ENCODE peak calls at places on chromosomes 3 and 15, in nine cellular contexts. G, U, T, S, Q, A, L, Z and R are unnamed samples.

GRCh38 chr15:97931314-97931713 is 29.2 kb upstream of the ARRDC4 start:
- DNase-seq in Z (no peak), T (no peak), G (no peak), A (no peak), U (no peak), L (no peak), Q (no peak), S (no peak), R (no peak)

GRCh38 chr3:140206196-140207040 is 271.4 kb downstream of the CLSTN2 start:
- DNase-seq in U (no peak), T (peak), A (no peak), Z (no peak), G (no peak), S (peak), L (no peak), Q (no peak), R (no peak)

GRCh38 chr3:149371001-149371722 is 6.3 kb downstream of the TM4SF1 start:
- DNase-seq in Q (no peak), T (peak), S (peak), Z (no peak), U (no peak), G (no peak), A (no peak), L (no peak), R (no peak)

GRCh38 chr3:42262525-42262924 is 3.5 kb downstream of the CCK start:
- DNase-seq in Z (no peak), A (no peak), T (peak), Q (no peak), S (peak), U (no peak), L (no peak), G (no peak), R (no peak)

GRCh38 chr15:58467121-58467721 is 35.4 kb downstream of the LIPC start:
- DNase-seq in G (no peak), L (no peak), Q (no peak), Z (peak), T (no peak), A (no peak), S (no peak), U (no peak), R (no peak)

GRCh38 chr15:95041297-95041696 is 809.9 kb downstream of the MCTP2 start:
- DNase-seq in Q (no peak), Z (no peak), A (no peak), S (no peak), L (no peak), G (no peak), U (no peak), T (no peak), R (no peak)

GRCh38 chr3:194267744-194268658 is 83.1 kb downstream of the CPN2 start:
- DNase-seq in S (no peak), T (peak), U (no peak), G (peak), Z (peak), L (no peak), Q (peak), A (peak), R (peak)

GRCh38 chr3:160685144-160685766 is 8.3 kb downstream of the ARL14 start:
- DNase-seq in T (peak), S (peak), U (no peak), G (no peak), A (no peak), L (no peak), Z (no peak), Q (no peak), R (no peak)

GRCh38 chr3:143820466-143821221 is 27.6 kb downstream of the SLC9A9 start:
- DNase-seq in S (no peak), A (no peak), G (no peak), U (no peak), Q (no peak), Z (no peak), L (no peak), T (no peak), R (no peak)

GRCh38 chr15:84970832-84971231 is 10.8 kb upstream of the PDE8A start:
- DNase-seq in T (no peak), L (no peak), U (no peak), S (no peak), Z (no peak), G (no peak), Q (no peak), A (no peak), R (no peak)
- H3K27ac ChIP-seq in T (no peak), L (no peak), U (no peak), S (no peak), Z (no peak), G (no peak), Q (no peak), A (no peak), R (no peak)

DNA sequence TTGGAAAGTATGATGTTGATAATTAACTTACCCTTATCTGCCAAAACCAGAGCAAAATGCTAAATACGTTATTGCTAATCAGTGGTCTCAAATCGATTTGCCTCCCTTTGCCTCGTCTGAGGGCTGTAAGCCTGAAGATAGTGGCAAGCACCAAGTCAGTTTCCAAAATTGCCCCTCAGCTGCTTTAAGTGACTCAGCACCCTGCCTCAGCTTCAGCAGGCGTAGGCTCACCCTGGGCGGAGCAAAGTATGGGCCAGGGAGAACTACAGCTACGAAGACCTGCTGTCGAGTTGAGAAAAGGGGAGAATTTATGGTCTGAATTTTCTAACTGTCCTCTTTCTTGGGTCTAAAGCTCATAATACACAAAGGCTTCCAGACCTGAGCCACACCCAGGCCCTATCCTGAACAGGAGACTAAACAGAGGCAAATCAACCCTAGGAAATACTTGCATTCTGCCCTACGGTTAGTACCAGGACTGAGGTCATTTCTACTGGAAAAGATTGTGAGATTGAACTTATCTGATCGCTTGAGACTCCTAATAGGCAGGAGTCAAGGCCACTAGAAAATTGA is 59.7 kb downstream of the DCUN1D1 start:
- DNase-seq in G (no peak), U (no peak), S (peak), A (no peak), Z (no peak), T (no peak), L (no peak), Q (no peak), R (no peak)
- TF ChIP-seq POLR2A in G (no peak), U (no peak), S (no peak), A (no peak), Z (no peak), T (no peak), L (no peak), Q (no peak), R (no peak)

GRCh38 chr3:170976190-170976519 is 50.4 kb downstream of the SLC2A2 start:
- DNase-seq in T (no peak), U (no peak), S (no peak), Z (no peak), A (no peak), L (no peak), G (no peak), Q (no peak), R (no peak)

GRCh38 chr3:170975283-170976189 is 51.0 kb downstream of the SLC2A2 start:
- DNase-seq in A (no peak), Q (no peak), G (no peak), S (no peak), Z (no peak), L (no peak), T (no peak), U (no peak), R (no peak)

GRCh38 chr3:170977911-170978310 is 48.6 kb downstream of the SLC2A2 start:
- DNase-seq in G (no peak), U (no peak), S (peak), Q (no peak), L (no peak), A (no peak), Z (no peak), T (peak), R (no peak)

GRCh38 chr3:170980399-170980798 is 46.1 kb downstream of the SLC2A2 start:
- DNase-seq in T (no peak), S (no peak), G (no peak), Z (no peak), U (no peak), Q (no peak), L (no peak), A (no peak), R (no peak)

GRCh38 chr3:170978335-170978745 is 48.2 kb downstream of the SLC2A2 start:
- DNase-seq in U (no peak), L (no peak), Q (no peak), A (no peak), Z (no peak), G (peak), T (no peak), S (peak), R (no peak)
- H3K27ac ChIP-seq in U (no peak), L (no peak), Q (no peak), A (no peak), Z (no peak), G (no peak), T (no peak), S (peak), R (peak)

GRCh38 chr3:13459605-13460340 is 20.3 kb upstream of the HDAC11 start:
- DNase-seq in S (no peak), A (no peak), U (no peak), Z (no peak), T (no peak), Q (no peak), L (no peak), G (no peak), R (no peak)
- TF ChIP-seq POLR2A in S (no peak), A (no peak), U (no peak), Z (no peak), T (no peak), Q (no peak), L (no peak), G (no peak), R (no peak)

DNA sequence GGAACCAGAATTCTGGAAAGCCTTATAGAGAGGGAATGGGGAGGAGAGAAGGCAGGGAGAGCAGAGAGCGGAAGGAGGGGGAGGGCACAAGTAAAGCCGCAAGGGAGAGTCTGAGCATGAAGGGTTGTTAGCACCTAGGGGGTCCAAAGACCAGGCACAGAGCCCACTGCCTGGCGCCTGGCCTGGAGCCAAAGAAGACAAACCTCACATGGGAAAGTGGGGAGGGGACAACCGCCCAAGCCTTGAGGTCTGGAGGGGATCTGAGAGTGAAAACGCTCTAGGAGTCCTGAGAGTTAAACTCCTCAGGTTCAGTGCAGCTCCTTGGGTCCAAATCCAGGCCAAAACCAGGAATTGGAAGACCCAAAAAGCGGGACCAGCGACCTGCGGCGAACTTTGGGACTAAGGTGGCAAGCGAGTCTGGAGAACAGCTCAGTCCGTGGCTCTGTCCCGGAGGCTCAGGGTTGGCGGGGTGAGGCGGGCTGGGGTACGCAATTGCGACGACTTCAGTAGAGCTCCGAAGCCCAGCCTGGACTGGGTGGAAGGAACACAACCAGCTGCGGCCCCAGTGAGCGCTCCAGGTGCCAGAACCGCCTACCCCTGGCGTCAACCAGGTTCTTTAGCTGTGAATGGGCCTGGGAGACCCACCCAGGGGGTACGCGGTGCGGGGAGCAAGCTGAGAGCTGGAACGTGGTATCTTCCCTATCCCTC is 807 bp upstream of the INAFM2 start:
- DNase-seq in Q (no peak), Z (peak), S (no peak), G (no peak), L (no peak), A (no peak), T (no peak), U (no peak), R (peak)
- H3K27ac ChIP-seq in Q (peak), Z (no peak), S (no peak), G (peak), L (peak), A (peak), T (no peak), U (peak), R (peak)

GRCh38 chr15:75045332-75046015 is 22.1 kb downstream of the PPCDC start:
- DNase-seq in T (no peak), S (no peak), L (no peak), Z (no peak), U (no peak), G (no peak), Q (no peak), A (no peak), R (no peak)

GRCh38 chr15:75038948-75039533 is 15.7 kb downstream of the PPCDC start:
- DNase-seq in L (no peak), G (no peak), T (no peak), Z (no peak), U (no peak), Q (no peak), S (no peak), A (no peak), R (no peak)

GRCh38 chr15:75044258-75044878 is 21.0 kb downstream of the PPCDC start:
- DNase-seq in T (no peak), A (no peak), L (no peak), S (no peak), U (no peak), Q (no peak), Z (no peak), G (no peak), R (no peak)

GRCh38 chr15:75043509-75044257 is 20.3 kb downstream of the PPCDC start:
- DNase-seq in Q (peak), Z (peak), T (peak), A (peak), G (peak), S (peak), L (peak), U (peak), R (peak)

DNA sequence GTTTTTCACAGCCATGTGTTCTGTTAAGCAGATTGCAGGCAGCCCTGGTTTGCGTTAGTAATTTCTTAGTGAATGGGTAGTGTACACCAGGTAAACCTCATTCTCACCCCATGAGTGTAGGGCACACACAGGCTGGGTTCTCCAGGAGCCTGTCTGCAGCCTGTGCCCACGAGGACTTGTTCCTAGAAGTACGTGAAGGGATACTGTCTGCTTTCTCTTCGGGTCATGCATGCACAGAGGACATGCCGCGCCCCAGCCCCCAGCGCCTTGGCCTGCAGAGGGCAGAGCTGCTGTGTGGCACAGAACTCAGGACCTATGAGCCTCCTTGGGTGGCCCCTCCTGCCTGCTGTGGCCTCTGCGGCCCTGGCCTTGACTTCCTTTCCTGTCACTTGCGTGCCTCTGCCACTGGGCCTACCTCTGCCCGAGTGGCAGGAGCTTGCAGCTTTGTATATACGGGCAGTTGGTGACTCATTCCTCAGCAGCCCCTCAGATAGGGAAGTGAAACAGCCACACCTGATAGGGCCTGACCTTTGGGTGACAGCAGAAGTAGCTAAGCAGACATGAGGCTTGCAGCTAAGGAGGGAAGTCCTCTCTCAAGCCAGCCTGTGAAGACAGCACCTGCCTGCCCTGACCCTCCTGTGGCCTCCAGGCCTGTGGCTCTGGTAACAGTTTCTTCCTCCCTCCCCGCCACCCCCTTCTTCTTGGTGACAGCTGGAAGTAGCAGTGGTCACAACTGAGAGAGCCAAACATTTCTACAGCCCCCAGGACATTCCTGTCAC is 19.5 kb downstream of the PPCDC start:
- DNase-seq in Z (peak), U (peak), L (peak), Q (peak), G (peak), T (peak), S (peak), A (no peak), R (peak)
- TF ChIP-seq POLR2A in Z (no peak), U (no peak), L (no peak), Q (no peak), G (no peak), T (no peak), S (no peak), A (no peak), R (no peak)

DNA sequence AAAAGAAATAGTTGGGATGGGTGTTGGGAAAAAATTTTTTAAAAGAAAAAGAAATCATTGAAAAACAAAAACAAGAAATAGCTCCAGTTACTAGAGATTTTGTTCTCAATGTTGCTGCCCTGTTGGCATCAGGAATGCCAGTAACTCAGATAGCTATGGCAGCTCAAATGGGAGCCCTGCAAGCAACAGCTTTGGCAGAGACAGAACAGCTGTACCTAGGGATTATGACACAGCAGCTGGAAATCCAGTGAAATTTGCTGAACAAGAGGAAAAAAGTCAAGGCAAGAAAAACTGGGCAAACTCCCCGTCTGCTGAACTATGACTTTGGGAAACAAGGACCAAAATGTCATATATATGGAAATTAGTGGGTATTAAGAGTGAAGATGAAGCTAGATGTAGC is 17.1 kb downstream of the AP3S2 start:
- DNase-seq in T (no peak), G (no peak), U (no peak), Q (no peak), L (no peak), Z (no peak), A (no peak), S (no peak), R (no peak)
- H3K27ac ChIP-seq in T (no peak), G (no peak), U (no peak), Q (no peak), L (no peak), Z (no peak), A (no peak), S (no peak), R (no peak)

DNA sequence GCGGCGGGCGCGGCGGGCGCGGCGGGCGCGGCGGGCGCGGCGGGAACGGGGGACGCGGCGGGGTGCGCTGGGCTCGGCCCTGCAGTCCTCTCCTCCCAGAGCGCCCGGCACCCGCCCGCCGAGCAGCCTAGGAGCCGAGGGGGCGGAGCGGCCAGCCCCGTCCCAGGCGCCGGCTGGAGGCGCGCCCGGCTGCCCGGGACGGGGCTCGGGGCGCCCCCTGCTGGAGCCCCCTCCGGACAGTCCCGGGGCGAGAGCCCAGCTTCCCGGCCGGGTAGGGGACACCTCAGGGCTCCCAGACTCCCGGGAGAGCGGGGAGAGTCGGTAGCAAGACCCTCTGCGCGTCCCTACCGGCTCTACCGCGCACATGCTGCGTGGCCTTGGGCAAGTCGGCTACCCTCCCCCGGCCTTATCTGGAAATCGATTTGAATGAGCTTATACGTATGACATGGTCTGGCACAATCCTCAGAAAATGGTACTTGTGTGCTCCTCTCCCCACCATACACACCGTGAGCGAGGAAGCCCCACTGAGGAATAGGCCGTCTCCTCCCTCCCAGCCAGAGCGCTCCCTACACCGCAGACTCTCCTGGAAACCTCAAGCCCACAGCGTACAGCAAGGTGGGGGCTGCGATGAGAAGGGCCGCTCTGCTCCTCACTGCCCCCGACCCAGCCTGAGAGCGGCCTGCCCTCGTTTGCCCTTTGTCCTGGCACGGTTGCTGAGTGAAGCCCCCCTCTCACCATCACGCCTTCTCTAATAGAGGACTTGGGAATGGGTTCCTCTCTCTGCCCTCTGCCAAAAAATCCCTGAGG is at the start of gene DAPK2:
- DNase-seq in Z (peak), S (peak), Q (peak), G (peak), L (peak), U (peak), T (peak), A (no peak), R (peak)
- TF ChIP-seq POLR2A in Z (no peak), S (peak), Q (no peak), G (peak), L (no peak), U (no peak), T (no peak), A (no peak), R (no peak)

GRCh38 chr3:185502987-185503386 is 4.2 kb upstream of the TMEM41A start:
- DNase-seq in U (peak), Z (no peak), S (no peak), T (no peak), Q (no peak), A (no peak), G (peak), L (no peak), R (peak)

GRCh38 chr3:185504636-185505035 is 5.8 kb upstream of the TMEM41A start:
- DNase-seq in U (peak), T (no peak), L (no peak), Q (no peak), S (peak), G (no peak), A (no peak), Z (no peak), R (no peak)

GRCh38 chr3:185498503-185499396 is at the start of gene TMEM41A:
- DNase-seq in S (peak), T (peak), A (peak), G (peak), Q (peak), L (peak), Z (peak), U (peak), R (peak)

GRCh38 chr3:185507883-185508282 is 9.0 kb upstream of the TMEM41A start:
- DNase-seq in Q (no peak), U (no peak), A (no peak), T (no peak), L (no peak), Z (no peak), G (no peak), S (no peak), R (no peak)

DNA sequence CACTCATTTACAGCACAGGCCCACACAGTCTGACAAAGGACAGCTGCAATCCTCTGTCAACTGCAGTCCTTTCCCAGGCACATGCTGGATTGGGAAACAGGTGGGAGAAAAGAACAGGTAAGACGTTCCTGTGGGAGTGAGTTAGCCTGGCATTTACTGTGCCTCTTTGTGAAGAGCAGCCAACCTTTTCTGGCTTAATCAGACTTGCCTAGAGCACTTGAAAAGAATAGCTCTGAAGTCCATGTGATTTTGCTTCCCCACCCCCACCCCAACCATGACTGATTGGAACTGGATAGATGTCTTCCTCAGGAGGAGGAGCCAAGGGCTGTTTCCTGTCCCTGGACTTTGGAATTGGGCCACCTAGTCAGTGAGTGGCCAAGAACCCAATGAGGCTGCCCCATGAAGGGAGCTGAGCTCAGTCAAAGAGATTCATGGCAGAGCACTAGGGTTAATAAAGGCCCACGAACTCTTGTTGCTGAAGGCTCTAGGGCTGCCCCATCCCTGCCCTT is 4.7 kb upstream of the TMEM41A start:
- DNase-seq in A (no peak), G (peak), U (peak), Q (no peak), L (no peak), Z (no peak), T (no peak), S (no peak), R (no peak)
- H3K27ac ChIP-seq in A (peak), G (no peak), U (peak), Q (no peak), L (no peak), Z (no peak), T (no peak), S (no peak), R (peak)

GRCh38 chr3:57983734-57984518 is 24.3 kb upstream of the FLNB start:
- DNase-seq in A (no peak), L (peak), U (peak), T (peak), Q (peak), S (peak), Z (peak), G (peak), R (peak)
- TF ChIP-seq POLR2A in A (no peak), L (no peak), U (no peak), T (no peak), Q (no peak), S (no peak), Z (no peak), G (no peak), R (no peak)